ENCODE peak calls at places on chromosomes 7 and 10, in eight cellular contexts. T is Kasumi-1; S is IMR-90; D is kidney epithelial cell; C is pulmonary artery endothelial cell; J is NCI-H1092; B is activated naive CD8-positive, alpha-beta T cell treated with anti-CD3 and anti-CD28 coated beads, Interleukin-2, amount 50 U/mL, for 24 hours; N is T-helper 2 cell. K is an unnamed sample.

GRCh38 chr10:31515819-31516402 is 196.9 kb downstream of the ZEB1 start:
- DNase-seq in T (no peak), S (peak), D (no peak), C (no peak), J (no peak), B (no peak), N (no peak), K (no peak)

GRCh38 chr7:23894891-23895569 is 185.0 kb downstream of the STK31 start:
- DNase-seq in T (no peak), S (no peak), D (no peak), C (no peak), J (no peak), B (peak), N (no peak), K (no peak)

GRCh38 chr7:93156884-93157283 is 8.7 kb upstream of the SAMD9L start:
- DNase-seq in T (no peak), S (peak), D (no peak), C (no peak), J (no peak), B (no peak), N (no peak), K (no peak)

GRCh38 chr10:1198453-1199344 is 142.5 kb downstream of the WDR37 start:
- DNase-seq in T (no peak), S (no peak), D (no peak), C (no peak), J (no peak), B (no peak), N (no peak), K (no peak)

GRCh38 chr10:122854648-122855047 is 9.0 kb upstream of the CUZD1 start:
- DNase-seq in T (no peak), S (peak), D (peak), C (no peak), J (no peak), B (no peak), N (no peak), K (peak)

GRCh38 chr10:30092151-30092790 is 32.9 kb upstream of the JCAD start:
- DNase-seq in T (peak), S (peak), D (peak), C (no peak), J (no peak), B (no peak), N (no peak), K (no peak)

GRCh38 chr10:14405076-14406065 is 74.6 kb upstream of the FRMD4A start:
- DNase-seq in T (no peak), S (peak), D (no peak), C (peak), J (peak), B (no peak), N (no peak), K (peak)

GRCh38 chr7:17422966-17423365 is 124.5 kb downstream of the AHR start:
- DNase-seq in T (no peak), S (no peak), D (no peak), C (no peak), J (no peak), B (no peak), N (no peak), K (no peak)

GRCh38 chr7:30510124-30511074 is 5.8 kb upstream of the GGCT start:
- DNase-seq in T (peak), S (peak), D (no peak), C (no peak), J (no peak), B (peak), N (no peak), K (peak)

GRCh38 chr7:130831817-130832481 is 97.9 kb upstream of the KLF14 start:
- DNase-seq in T (peak), S (peak), D (no peak), C (no peak), J (no peak), B (no peak), N (no peak), K (peak)

GRCh38 chr7:65938336-65938895 is 43.6 kb downstream of the GUSB start:
- DNase-seq in T (no peak), S (peak), D (no peak), C (no peak), J (no peak), B (no peak), N (no peak), K (no peak)

GRCh38 chr7:28939844-28940243 is 18.3 kb downstream of the TRIL start:
- DNase-seq in T (no peak), S (no peak), D (no peak), C (no peak), J (no peak), B (no peak), N (no peak), K (no peak)

GRCh38 chr7:143046334-143046935 is 5.7 kb upstream of the OR6V1 start:
- DNase-seq in T (no peak), S (no peak), D (no peak), C (no peak), J (no peak), B (no peak), N (no peak), K (no peak)

GRCh38 chr7:3244241-3244814 is 56.7 kb upstream of the SDK1 start:
- DNase-seq in T (no peak), S (peak), D (peak), C (no peak), J (no peak), B (no peak), N (no peak), K (peak)

GRCh38 chr10:98170249-98171117 is 36.0 kb downstream of the R3HCC1L start:
- DNase-seq in T (peak), S (peak), D (peak), C (peak), J (no peak), B (peak), N (no peak), K (peak)

GRCh38 chr7:17289074-17289665 is 9.3 kb upstream of the AHR start:
- DNase-seq in T (no peak), S (peak), D (no peak), C (no peak), J (no peak), B (no peak), N (no peak), K (peak)

GRCh38 chr10:103678104-103678526 is 177.3 kb downstream of the SH3PXD2A start:
- DNase-seq in T (no peak), S (peak), D (peak), C (no peak), J (no peak), B (peak), N (peak), K (peak)

GRCh38 chr10:123637326-123637880 is 28.8 kb upstream of the GPR26 start:
- DNase-seq in T (no peak), S (no peak), D (no peak), C (no peak), J (no peak), B (no peak), N (no peak), K (no peak)

GRCh38 chr10:69411476-69411875 is 5.2 kb downstream of the TACR2 start:
- DNase-seq in T (no peak), S (no peak), D (no peak), C (no peak), J (no peak), B (no peak), N (no peak), K (no peak)

GRCh38 chr10:90111671-90112070 is 410.3 kb downstream of the KIF20B start:
- DNase-seq in T (no peak), S (no peak), D (no peak), C (no peak), J (no peak), B (no peak), N (no peak), K (no peak)

GRCh38 chr10:93478873-93479272 is 3.3 kb downstream of the MYOF start:
- DNase-seq in T (no peak), S (no peak), D (no peak), C (no peak), J (no peak), B (no peak), N (no peak), K (no peak)

GRCh38 chr10:13225601-13226000 is 8.6 kb downstream of the UCMA start:
- DNase-seq in T (no peak), S (no peak), D (no peak), C (no peak), J (no peak), B (no peak), N (no peak), K (no peak)

GRCh38 chr7:135620980-135621850 is 41.1 kb upstream of the STMP1 start:
- DNase-seq in T (peak), S (peak), D (peak), C (peak), J (peak), B (peak), N (peak), K (peak)

GRCh38 chr7:139172775-139173174 is 58.3 kb upstream of the UBN2 start:
- DNase-seq in T (no peak), S (no peak), D (no peak), C (no peak), J (no peak), B (no peak), N (no peak), K (no peak)

GRCh38 chr10:63711361-63711760 is 190.2 kb downstream of the REEP3 start:
- DNase-seq in T (no peak), S (no peak), D (no peak), C (no peak), J (peak), B (no peak), N (no peak), K (no peak)

GRCh38 chr10:43138757-43139241 is 554 bp downstream of the CSGALNACT2 start:
- DNase-seq in T (peak), S (peak), D (no peak), C (no peak), J (no peak), B (peak), N (peak), K (no peak)

GRCh38 chr7:121714559-121715303 is 158.2 kb upstream of the PTPRZ1 start:
- DNase-seq in T (no peak), S (no peak), D (no peak), C (no peak), J (no peak), B (no peak), N (no peak), K (no peak)

GRCh38 chr7:130151591-130152269 is 53.5 kb downstream of the TMEM209 start:
- DNase-seq in T (no peak), S (peak), D (no peak), C (no peak), J (no peak), B (no peak), N (peak), K (no peak)

GRCh38 chr7:157409149-157409752 is 72.4 kb downstream of the DNAJB6 start:
- DNase-seq in T (no peak), S (no peak), D (no peak), C (no peak), J (no peak), B (no peak), N (no peak), K (no peak)

GRCh38 chr7:32154797-32155196 is 84.6 kb upstream of the PDE1C start:
- DNase-seq in T (no peak), S (peak), D (no peak), C (peak), J (no peak), B (no peak), N (no peak), K (peak)

GRCh38 chr7:7098280-7098818 is 84.0 kb upstream of the C1GALT1 start:
- DNase-seq in T (no peak), S (no peak), D (no peak), C (no peak), J (no peak), B (no peak), N (no peak), K (no peak)

GRCh38 chr7:77453531-77453930 is 37.4 kb upstream of the GSAP start:
- DNase-seq in T (no peak), S (peak), D (no peak), C (no peak), J (no peak), B (no peak), N (no peak), K (no peak)

GRCh38 chr10:9634466-9634865 is 1383.2 kb upstream of the CELF2 start:
- DNase-seq in T (no peak), S (peak), D (peak), C (no peak), J (no peak), B (no peak), N (no peak), K (no peak)

GRCh38 chr7:35729061-35729783 is 34.3 kb upstream of the HERPUD2 start:
- DNase-seq in T (peak), S (no peak), D (no peak), C (no peak), J (no peak), B (peak), N (peak), K (no peak)

GRCh38 chr10:120480065-120480600 is 23.1 kb downstream of the PLPP4 start:
- DNase-seq in T (no peak), S (no peak), D (no peak), C (no peak), J (no peak), B (no peak), N (no peak), K (no peak)

GRCh38 chr10:43214956-43215561 is 51.8 kb downstream of the RASGEF1A start:
- DNase-seq in T (no peak), S (no peak), D (no peak), C (no peak), J (no peak), B (no peak), N (no peak), K (no peak)

K was measured in dermis microvascular lymphatic vessel endothelial cell.